ENCODE peak calls at places on chromosomes 12 and 14, in seven cellular contexts. J is NCI-H510A; K is T-helper 1 cell; M is activated naive CD8-positive, alpha-beta T cell treated with anti-CD3 and anti-CD28 coated beads for 36 hours; H is thoracic aorta; D is stimulated activated CD8-positive, alpha-beta memory T cell treated with anti-CD3 and anti-CD28 coated beads, Interleukin-2, amount 100 ng/mL, for 1 hour; R is hypothalamus. U is an unnamed sample.

GRCh38 chr12:4147051-4147481 is 126.5 kb upstream of the CCND2 start:
- DNase-seq in K (no peak), J (no peak), D (no peak), R (no peak), H (no peak), M (no peak), U (no peak)

GRCh38 chr14:58923751-58924405 is 264.6 kb upstream of the DAAM1 start:
- DNase-seq in J (no peak), H (no peak), K (no peak), D (no peak), R (no peak), M (no peak), U (no peak)

GRCh38 chr14:75934998-75935628 is 46.7 kb downstream of the TGFB3 start:
- DNase-seq in J (no peak), M (no peak), R (no peak), H (no peak), D (no peak), K (no peak), U (no peak)

GRCh38 chr14:106831322-106831720 is 1304.9 kb downstream of the TMEM121 start:
- DNase-seq in H (no peak), R (no peak), D (no peak), K (peak; percentile 25), J (no peak), M (peak; percentile 81), U (no peak)

GRCh38 chr12:77893918-77894317 is 63.2 kb downstream of the NAV3 start:
- DNase-seq in M (no peak), K (no peak), H (no peak), R (no peak), J (no peak), D (no peak), U (no peak)

GRCh38 chr14:22159049-22159448 is 430.0 kb downstream of the DAD1 start:
- DNase-seq in D (no peak), K (no peak), M (no peak), J (no peak), H (no peak), R (no peak), U (no peak)

GRCh38 chr12:54587315-54587821 is 1.1 kb downstream of the PPP1R1A start:
- DNase-seq in K (no peak), M (no peak), D (no peak), H (peak; percentile 14), R (no peak), J (no peak), U (no peak)

GRCh38 chr14:48622980-48623379 is 947.6 kb upstream of the MDGA2 start:
- DNase-seq in R (no peak), K (no peak), J (no peak), M (no peak), H (no peak), D (no peak), U (no peak)

GRCh38 chr14:89303452-89304435 is 113.3 kb downstream of the FOXN3 start:
- DNase-seq in D (no peak), R (no peak), M (peak; percentile 13), J (peak; percentile 92), K (no peak), H (peak; percentile 28), U (peak; percentile 87)

GRCh38 chr14:22391908-22392307 is 197.1 kb downstream of the DAD1 start:
- DNase-seq in K (no peak), J (no peak), D (no peak), R (no peak), M (no peak), H (no peak), U (no peak)

GRCh38 chr14:37550511-37550910 is 44.5 kb downstream of the FOXA1 start:
- DNase-seq in J (no peak), H (no peak), D (no peak), M (no peak), R (no peak), K (no peak), U (no peak)

GRCh38 chr12:106721931-106722330 is 52.6 kb upstream of the RIC8B start:
- DNase-seq in R (no peak), D (no peak), H (no peak), J (no peak), K (no peak), M (no peak), U (no peak)

GRCh38 chr14:70654609-70655008 is 12.9 kb downstream of the TTC9 start:
- DNase-seq in K (no peak), J (no peak), M (no peak), R (no peak), H (no peak), D (no peak), U (no peak)

GRCh38 chr12:40969796-40970195 is 218.3 kb upstream of the PDZRN4 start:
- DNase-seq in J (no peak), R (no peak), M (no peak), H (no peak), K (no peak), D (no peak), U (no peak)

GRCh38 chr12:65826513-65827171 is 2.4 kb downstream of the HMGA2 start:
- DNase-seq in H (no peak), R (no peak), J (no peak), D (no peak), M (no peak), K (no peak), U (no peak)

GRCh38 chr12:94644141-94644575 is 6.2 kb downstream of the TMCC3 start:
- DNase-seq in D (no peak), M (peak; percentile 10), K (no peak), J (no peak), R (no peak), H (no peak), U (no peak)

GRCh38 chr12:108980831-108981618 is 39.8 kb downstream of the SVOP start:
- DNase-seq in J (no peak), R (no peak), K (no peak), M (no peak), H (no peak), D (no peak), U (no peak)

GRCh38 chr12:113088971-113089756 is 32.6 kb downstream of the DTX1 start:
- DNase-seq in K (no peak), J (no peak), H (no peak), R (no peak), M (peak; percentile 57), D (no peak), U (no peak)

GRCh38 chr12:22333186-22333745 is 1.2 kb downstream of the ST8SIA1 start:
- DNase-seq in H (no peak), K (no peak), D (no peak), R (no peak), M (no peak), J (no peak), U (no peak)

GRCh38 chr12:89706551-89707348 is 1.9 kb downstream of the ATP2B1 start:
- DNase-seq in H (no peak), M (no peak), D (no peak), K (no peak), R (peak; percentile 7), J (no peak), U (no peak)

GRCh38 chr12:14769837-14770494 is 33.3 kb downstream of the WBP11 start:
- DNase-seq in D (peak; percentile 77), R (peak; percentile 38), H (peak; percentile 39), J (peak; percentile 83), M (peak; percentile 91), K (peak; percentile 77), U (peak; percentile 46)

GRCh38 chr12:104956870-104957301 is 1.2 kb downstream of the SLC41A2 start:
- DNase-seq in J (no peak), D (no peak), M (no peak), H (no peak), K (no peak), R (no peak), U (no peak)

GRCh38 chr14:65103150-65103760 is 938 bp upstream of the MAX start:
- DNase-seq in K (no peak), D (no peak), R (no peak), H (no peak), J (peak; percentile 17), M (no peak), U (peak; percentile 8)

GRCh38 chr12:126551882-126552281 is 1486.6 kb downstream of the AACS start:
- DNase-seq in H (no peak), M (no peak), K (no peak), D (no peak), R (no peak), J (no peak), U (no peak)

GRCh38 chr12:67052981-67053380 is 216.2 kb upstream of the CAND1 start:
- DNase-seq in R (no peak), M (no peak), J (no peak), K (no peak), H (no peak), D (no peak), U (no peak)

GRCh38 chr12:24778486-24779304 is 170.2 kb downstream of the BCAT1 start:
- DNase-seq in J (no peak), K (no peak), R (no peak), D (no peak), H (no peak), M (no peak), U (no peak)

GRCh38 chr14:37592288-37593274 is 2.5 kb downstream of the FOXA1 start:
- DNase-seq in J (no peak), H (no peak), M (no peak), K (no peak), D (no peak), R (no peak), U (no peak)

GRCh38 chr14:77409131-77409533 is 14.2 kb downstream of the NOXRED1 start:
- DNase-seq in D (no peak), K (no peak), J (no peak), M (no peak), R (no peak), H (no peak), U (no peak)

GRCh38 chr12:58030566-58031279 is 89.4 kb downstream of the ATP23 start:
- DNase-seq in D (no peak), J (no peak), H (no peak), K (no peak), R (no peak), M (no peak), U (no peak)

GRCh38 chr12:52606581-52607241 is 5.4 kb upstream of the KRT72 start:
- DNase-seq in M (no peak), R (no peak), D (no peak), H (no peak), J (no peak), K (no peak), U (no peak)

GRCh38 chr12:48744251-48745008 is 27.9 kb upstream of the CCNT1 start:
- DNase-seq in H (no peak), D (no peak), M (no peak), K (no peak), J (no peak), R (no peak), U (no peak)

GRCh38 chr14:94132285-94132887 is 3.0 kb upstream of the IFI27L2 start:
- DNase-seq in R (peak; percentile 16), J (peak; percentile 25), H (no peak), M (peak; percentile 52), D (peak; percentile 29), K (no peak), U (peak; percentile 43)

GRCh38 chr12:44154128-44154527 is 318.2 kb downstream of the TMEM117 start:
- DNase-seq in D (no peak), H (no peak), J (no peak), M (no peak), R (no peak), K (no peak), U (no peak)

GRCh38 chr12:19382563-19382962 is 56.7 kb upstream of the AEBP2 start:
- DNase-seq in R (no peak), H (no peak), D (no peak), M (no peak), K (no peak), J (no peak), U (no peak)